ENCODE peak calls at places on chromosome 4, in four cellular contexts. T is AG10803, X is transverse colon, M is NCI-H1092 treated with DMSO at 0.1 percent for 48 hours. E is an unnamed sample.

GRCh38 chr4:40190465-40190864 is 6.4 kb upstream of the RHOH start:
- DNase-seq in X (no peak), M (peak; percentile 66), T (no peak), E (no peak)

GRCh38 chr4:45578874-45579273 is 545.0 kb downstream of the GABRG1 start:
- DNase-seq in X (no peak), M (no peak), T (no peak), E (no peak)

GRCh38 chr4:25795566-25796454 is 67.0 kb downstream of the SEL1L3 start:
- DNase-seq in X (no peak), M (no peak), T (peak; percentile 85), E (no peak)

GRCh38 chr4:125838239-125838601 is 523.5 kb downstream of the FAT4 start:
- DNase-seq in T (no peak), X (no peak), M (no peak), E (no peak)

GRCh38 chr4:26185436-26185835 is 135.4 kb upstream of the RBPJ start:
- DNase-seq in T (no peak), M (no peak), X (no peak), E (no peak)

GRCh38 chr4:8160233-8160560 is 1.6 kb upstream of the ABLIM2 start:
- DNase-seq in X (no peak), M (no peak), T (no peak), E (no peak)

GRCh38 chr4:112908511-112908910 is 140.9 kb upstream of the ANK2 start:
- DNase-seq in T (no peak), X (no peak), M (no peak), E (no peak)

GRCh38 chr4:124862261-124862660 is 149.7 kb upstream of the ANKRD50 start:
- DNase-seq in M (no peak), X (no peak), T (no peak), E (no peak)

GRCh38 chr4:22338806-22339205 is 177.1 kb downstream of the ADGRA3 start:
- DNase-seq in T (no peak), M (no peak), X (no peak), E (no peak)

GRCh38 chr4:113758361-113758760 is 3.2 kb downstream of the CAMK2D start:
- DNase-seq in T (peak; percentile 94), X (no peak), M (no peak), E (no peak)

GRCh38 chr4:182507808-182508207 is 264.6 kb downstream of the TENM3 start:
- DNase-seq in X (no peak), T (no peak), M (no peak), E (no peak)

GRCh38 chr4:77820836-77821561 is 1.8 kb upstream of the CNOT6L start:
- DNase-seq in X (no peak), T (peak; percentile 12), M (no peak), E (no peak)

GRCh38 chr4:35253331-35253730 is 991.0 kb downstream of the ARAP2 start:
- DNase-seq in T (no peak), M (no peak), X (no peak), E (no peak)

GRCh38 chr4:97759785-97760184 is 383.5 kb downstream of the STPG2 start:
- DNase-seq in M (no peak), T (no peak), X (no peak), E (no peak)

GRCh38 chr4:26524001-26524400 is 33.7 kb upstream of the CCKAR start:
- DNase-seq in X (no peak), T (peak; percentile 26), M (no peak), E (no peak)

GRCh38 chr4:118834070-118834469 is 1.9 kb downstream of the SEC24D start:
- DNase-seq in T (no peak), X (no peak), M (no peak), E (no peak)

GRCh38 chr4:124018383-124019317 is 622.1 kb downstream of the SPRY1 start:
- DNase-seq in T (peak; percentile 86), X (peak; percentile 19), M (no peak), E (no peak)

GRCh38 chr4:114087596-114088230 is 108.3 kb upstream of the ARSJ start:
- DNase-seq in X (no peak), M (no peak), T (peak; percentile 90), E (no peak)